ENCODE peak calls at places on chromosomes 3 and 15, in nine cellular contexts. G is T-helper 1 cell; S is activated CD8-positive, alpha-beta memory T cell treated with anti-CD3 and anti-CD28 coated beads for 4 hours; B is EH; N is activated B cell treated with CpG ODN at 0.5 μM for 24 hours; H is kidney tubule cell; C is islet precursor cell; R is NCI-H510A; D is left cardiac atrium. U is an unnamed sample.

GRCh38 chr15:86624261-86625036 is 544.8 kb downstream of the AGBL1 start:
- DNase-seq in S (peak), G (no peak), N (no peak), R (peak), C (peak), H (peak), D (peak), B (peak), U (peak)

GRCh38 chr3:24155291-24155690 is 210.2 kb downstream of the NR1D2 start:
- DNase-seq in S (no peak), N (no peak), C (no peak), D (no peak), G (no peak), H (peak), B (no peak), R (no peak), U (no peak)

GRCh38 chr15:77507911-77508310 is 87.2 kb downstream of the HMG20A start:
- DNase-seq in C (peak), R (no peak), N (no peak), D (peak), B (peak), S (no peak), G (no peak), H (peak), U (no peak)

GRCh38 chr3:190608850-190609589 is 95.1 kb downstream of the IL1RAP start:
- DNase-seq in H (no peak), N (no peak), B (no peak), D (no peak), S (no peak), R (no peak), G (no peak), C (no peak), U (no peak)

GRCh38 chr3:4977001-4977888 is 2.0 kb upstream of the BHLHE40 start:
- DNase-seq in R (no peak), C (peak), D (peak), G (no peak), S (peak), N (peak), H (peak), B (peak), U (peak)

GRCh38 chr15:71804226-71804625 is 6.1 kb upstream of the NR2E3 start:
- DNase-seq in R (no peak), B (no peak), D (no peak), C (no peak), N (no peak), H (no peak), S (no peak), G (no peak), U (no peak)

GRCh38 chr15:77347197-77347596 is 72.7 kb downstream of the PEAK1 start:
- DNase-seq in N (no peak), G (no peak), S (no peak), C (no peak), B (no peak), R (no peak), H (no peak), D (no peak), U (no peak)

GRCh38 chr3:45537960-45538640 is 56.5 kb upstream of the LIMD1 start:
- DNase-seq in S (no peak), R (no peak), C (no peak), N (no peak), B (peak), H (no peak), G (no peak), D (peak), U (no peak)

GRCh38 chr3:177928156-177928555 is 608.1 kb upstream of the KCNMB2 start:
- DNase-seq in R (no peak), S (no peak), N (no peak), G (no peak), D (no peak), H (peak), C (no peak), B (peak), U (no peak)